ENCODE peak calls at places on chromosome 16, in nine cellular contexts. D, B, I, Q, H, P, G, X and M are unnamed samples.
A peak's percentile ranks its signal among the peaks of the same experiment; 100 is the strongest.

GRCh38 chr16:28526201-28527099 is 12.3 kb downstream of the NUPR1 start:
- DNase-seq in H (no peak), I (no peak), X (no peak), D (no peak), P (no peak), B (no peak), Q (no peak), G (no peak), M (no peak)

GRCh38 chr16:72854537-72854936 is 193.4 kb downstream of the ZFHX3 start:
- DNase-seq in D (no peak), G (no peak), Q (no peak), X (no peak), I (peak; percentile 6), P (no peak), H (no peak), B (no peak), M (no peak)

GRCh38 chr16:54505479-54506247 is 219.1 kb upstream of the IRX3 start:
- DNase-seq in G (no peak), D (no peak), B (no peak), X (peak; percentile 8), P (no peak), I (no peak), H (no peak), Q (no peak), M (no peak)

GRCh38 chr16:48317614-48318013 is 67.6 kb downstream of the SIAH1 start:
- DNase-seq in X (peak; percentile 48), G (no peak), H (no peak), B (no peak), P (no peak), I (no peak), Q (peak; percentile 75), D (no peak), M (no peak)

GRCh38 chr16:53091508-53092211 is 36.9 kb downstream of the CHD9 start:
- DNase-seq in P (no peak), D (no peak), B (peak; percentile 28), G (peak; percentile 45), I (no peak), H (peak; percentile 71), Q (peak; percentile 99), X (peak; percentile 95), M (no peak)

GRCh38 chr16:28210979-28211505 is 723 bp downstream of the XPO6 start:
- DNase-seq in B (peak; percentile 31), G (peak; percentile 62), Q (peak; percentile 72), X (peak; percentile 95), D (peak; percentile 59), P (no peak), I (peak; percentile 86), H (no peak), M (peak; percentile 72)

GRCh38 chr16:8720080-8720966 is 45.9 kb downstream of the ABAT start:
- DNase-seq in G (no peak), I (no peak), X (no peak), D (no peak), H (no peak), Q (no peak), B (peak; percentile 73), P (no peak), M (no peak)

GRCh38 chr16:73778872-73779271 is 517.7 kb upstream of the PSMD7 start:
- DNase-seq in B (no peak), P (no peak), X (no peak), G (no peak), H (no peak), D (no peak), I (no peak), Q (no peak), M (no peak)

GRCh38 chr16:88434353-88434690 is 18.8 kb upstream of the ZFPM1 start:
- DNase-seq in P (no peak), G (no peak), X (no peak), H (no peak), B (no peak), Q (no peak), D (no peak), I (no peak), M (no peak)

GRCh38 chr16:30934827-30935557 is 11.6 kb downstream of the FBXL19 start:
- DNase-seq in B (peak; percentile 45), G (peak; percentile 55), P (no peak), X (peak; percentile 71), Q (peak; percentile 64), H (no peak), I (no peak), D (no peak), M (no peak)

GRCh38 chr16:87424260-87424659 is 32.1 kb downstream of the MAP1LC3B start:
- DNase-seq in H (no peak), G (no peak), I (no peak), Q (no peak), B (no peak), D (no peak), X (no peak), P (no peak), M (no peak)

GRCh38 chr16:61987474-61988012 is 48.7 kb downstream of the CDH8 start:
- DNase-seq in B (no peak), H (no peak), X (no peak), I (no peak), P (no peak), Q (no peak), D (no peak), G (no peak), M (no peak)

GRCh38 chr16:67311607-67312449 is 14.7 kb downstream of the KCTD19 start:
- DNase-seq in H (peak; percentile 100), I (no peak), Q (peak; percentile 100), D (no peak), X (peak; percentile 99), P (no peak), G (no peak), B (no peak), M (no peak)

GRCh38 chr16:49489686-49490320 is 116.2 kb downstream of the C16orf78 start:
- DNase-seq in I (peak; percentile 39), Q (no peak), B (no peak), G (no peak), X (no peak), D (no peak), P (no peak), H (no peak), M (peak; percentile 59)

GRCh38 chr16:30875881-30876791 is 17.7 kb downstream of the BCL7C start:
- DNase-seq in B (peak; percentile 23), D (no peak), I (no peak), H (no peak), P (no peak), G (no peak), X (peak; percentile 46), Q (peak; percentile 9), M (no peak)

GRCh38 chr16:85654251-85655115 is 34.3 kb downstream of the GINS2 start:
- DNase-seq in B (no peak), H (no peak), P (no peak), X (no peak), G (no peak), D (no peak), I (no peak), Q (no peak), M (no peak)

GRCh38 chr16:24853830-24854229 is 8.1 kb downstream of the SLC5A11 start:
- DNase-seq in H (no peak), D (no peak), Q (peak; percentile 53), P (no peak), B (no peak), X (peak; percentile 84), G (peak; percentile 31), I (no peak), M (no peak)

GRCh38 chr16:4327782-4328579 is 12.1 kb downstream of the GLIS2 start:
- DNase-seq in Q (peak; percentile 78), H (no peak), P (peak; percentile 96), I (peak; percentile 90), D (peak; percentile 84), X (peak; percentile 93), B (peak; percentile 68), G (peak; percentile 91), M (no peak)

GRCh38 chr16:65579050-65579449 is 457.2 kb upstream of the CDH11 start:
- DNase-seq in D (no peak), G (no peak), P (no peak), Q (no peak), H (no peak), B (no peak), X (no peak), I (no peak), M (no peak)

GRCh38 chr16:65574311-65574966 is 452.6 kb upstream of the CDH11 start:
- DNase-seq in X (no peak), D (no peak), B (peak; percentile 21), G (no peak), H (no peak), I (no peak), Q (no peak), P (no peak), M (no peak)

GRCh38 chr16:65576139-65576538 is 454.3 kb upstream of the CDH11 start:
- DNase-seq in D (no peak), P (no peak), I (no peak), X (no peak), Q (no peak), G (no peak), B (no peak), H (no peak), M (no peak)

GRCh38 chr16:65572156-65572555 is 450.3 kb upstream of the CDH11 start:
- DNase-seq in B (no peak), I (no peak), Q (peak; percentile 80), X (peak; percentile 83), D (no peak), G (no peak), H (no peak), P (no peak), M (no peak)

DNA sequence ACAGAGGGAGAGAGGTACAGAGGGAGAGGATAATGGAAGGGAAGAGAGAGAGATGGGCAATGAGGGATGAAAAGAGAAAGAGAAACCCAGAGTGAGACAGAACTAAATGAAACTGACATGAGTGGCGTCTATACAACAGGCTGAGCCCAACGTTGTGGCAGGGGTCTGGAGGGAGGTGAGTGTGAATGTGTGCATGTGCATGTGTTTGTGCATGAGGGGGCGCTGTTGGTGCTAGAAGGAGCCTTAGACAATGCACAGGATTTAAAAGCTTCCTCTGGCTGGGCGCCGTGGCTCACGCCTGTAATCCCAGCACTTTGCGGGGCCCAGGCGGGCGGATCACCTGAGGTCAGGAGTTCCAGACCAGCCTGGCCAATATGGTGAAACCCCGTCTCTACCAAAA is 454.8 kb upstream of the CDH11 start:
- DNase-seq in D (no peak), Q (no peak), P (no peak), X (no peak), H (no peak), G (no peak), B (no peak), I (no peak), M (no peak)
- TF ChIP-seq CTCF in D (no peak), Q (no peak), P (no peak), X (no peak), H (no peak), G (no peak), B (no peak), I (no peak), M (peak; percentile 42)

GRCh38 chr16:57609541-57610401 is 18.7 kb upstream of the ADGRG1 start:
- DNase-seq in D (no peak), G (no peak), Q (no peak), P (no peak), I (peak; percentile 49), B (no peak), X (peak; percentile 41), H (no peak), M (peak; percentile 51)
- TF ChIP-seq CTCF in D (no peak), G (no peak), Q (no peak), P (no peak), I (peak; percentile 16), B (no peak), X (no peak), H (peak; percentile 26), M (no peak)

GRCh38 chr16:84643180-84643583 is 5.1 kb upstream of the KLHL36 start:
- DNase-seq in G (peak; percentile 91), B (no peak), X (peak; percentile 96), Q (peak; percentile 91), D (no peak), P (no peak), I (peak; percentile 69), H (peak; percentile 71), M (no peak)
- TF ChIP-seq CTCF in G (no peak), B (no peak), X (no peak), Q (no peak), D (no peak), P (no peak), I (no peak), H (no peak), M (no peak)

GRCh38 chr16:14186007-14186953 is 115.2 kb downstream of the MRTFB start:
- DNase-seq in H (peak; percentile 36), Q (peak; percentile 90), G (no peak), I (no peak), B (peak; percentile 13), P (no peak), X (peak; percentile 87), D (no peak), M (no peak)
- TF ChIP-seq CTCF in H (peak; percentile 69), Q (peak; percentile 69), G (no peak), I (peak; percentile 54), B (peak; percentile 59), P (peak; percentile 45), X (peak; percentile 54), D (peak; percentile 37), M (peak; percentile 80)